ENCODE peak calls at places on chromosomes 3 and 15, in four cellular contexts. One of them, this sample, is unnamed.

GRCh38 chr15:40928975-40929729 is at the start of gene DLL4:
- DNase-seq in cardiac fibroblast: peak
- DNase-seq in lower lobe of right lung: peak
- DNase-seq in ovary: no peak
- DNase-seq in this sample: peak

GRCh38 chr15:98063311-98063710 is 102.8 kb downstream of the ARRDC4 start:
- DNase-seq in cardiac fibroblast: no peak
- DNase-seq in lower lobe of right lung: no peak
- DNase-seq in ovary: no peak
- DNase-seq in this sample: no peak

GRCh38 chr3:137692803-137693431 is 71.2 kb upstream of the SOX14 start:
- DNase-seq in cardiac fibroblast: no peak
- DNase-seq in lower lobe of right lung: no peak
- DNase-seq in ovary: no peak
- DNase-seq in this sample: no peak

GRCh38 chr3:189071452-189071851 is 100.3 kb upstream of the TPRG1 start:
- DNase-seq in cardiac fibroblast: no peak
- DNase-seq in lower lobe of right lung: no peak
- DNase-seq in ovary: no peak
- DNase-seq in this sample: no peak

GRCh38 chr3:8557298-8557697 is 55.7 kb downstream of the LMCD1 start:
- DNase-seq in cardiac fibroblast: peak
- DNase-seq in lower lobe of right lung: no peak
- DNase-seq in ovary: no peak
- DNase-seq in this sample: no peak

GRCh38 chr15:66765478-66766281 is 63.6 kb downstream of the SMAD6 start:
- DNase-seq in cardiac fibroblast: no peak
- DNase-seq in lower lobe of right lung: peak
- DNase-seq in ovary: no peak
- DNase-seq in this sample: peak

GRCh38 chr15:51132384-51133139 is 37.9 kb upstream of the TNFAIP8L3 start:
- DNase-seq in cardiac fibroblast: peak
- DNase-seq in lower lobe of right lung: no peak
- DNase-seq in ovary: peak
- DNase-seq in this sample: peak

GRCh38 chr3:126156468-126156867 is 23.9 kb downstream of the ALDH1L1 start:
- DNase-seq in cardiac fibroblast: peak
- DNase-seq in lower lobe of right lung: peak
- DNase-seq in ovary: no peak
- DNase-seq in this sample: no peak

GRCh38 chr3:124552224-124552623 is 178.0 kb upstream of the UMPS start:
- DNase-seq in cardiac fibroblast: no peak
- DNase-seq in lower lobe of right lung: no peak
- DNase-seq in ovary: no peak
- DNase-seq in this sample: no peak

GRCh38 chr15:32036972-32037371 is 6.7 kb downstream of the CHRNA7 start:
- DNase-seq in cardiac fibroblast: no peak
- DNase-seq in lower lobe of right lung: no peak
- DNase-seq in ovary: no peak
- DNase-seq in this sample: no peak

GRCh38 chr3:111809196-111809595 is 49.9 kb upstream of the PHLDB2 start:
- DNase-seq in cardiac fibroblast: peak
- DNase-seq in lower lobe of right lung: no peak
- DNase-seq in ovary: no peak
- DNase-seq in this sample: peak

GRCh38 chr3:52259448-52259847 is 13.9 kb downstream of the PPM1M start:
- DNase-seq in cardiac fibroblast: no peak
- DNase-seq in lower lobe of right lung: no peak
- DNase-seq in ovary: no peak
- DNase-seq in this sample: no peak

GRCh38 chr3:136838641-136839555 is 20.0 kb downstream of the SLC35G2 start:
- DNase-seq in cardiac fibroblast: peak
- DNase-seq in lower lobe of right lung: no peak
- DNase-seq in ovary: no peak
- DNase-seq in this sample: peak

GRCh38 chr3:15040844-15041243 is 24.3 kb downstream of the MRPS25 start:
- DNase-seq in cardiac fibroblast: peak
- DNase-seq in lower lobe of right lung: no peak
- DNase-seq in ovary: no peak
- DNase-seq in this sample: no peak

GRCh38 chr15:70488002-70488605 is 275.3 kb downstream of the UACA start:
- DNase-seq in cardiac fibroblast: peak
- DNase-seq in lower lobe of right lung: peak
- DNase-seq in ovary: peak
- DNase-seq in this sample: peak

GRCh38 chr3:5213574-5213966 is 26.1 kb downstream of the EDEM1 start:
- DNase-seq in cardiac fibroblast: no peak
- DNase-seq in lower lobe of right lung: no peak
- DNase-seq in ovary: no peak
- DNase-seq in this sample: no peak

GRCh38 chr3:171342200-171342599 is 118.0 kb downstream of the TNIK start:
- DNase-seq in cardiac fibroblast: no peak
- DNase-seq in lower lobe of right lung: no peak
- DNase-seq in ovary: no peak
- DNase-seq in this sample: no peak

GRCh38 chr15:36605626-36606263 is 26.3 kb downstream of the CDIN1 start:
- DNase-seq in cardiac fibroblast: no peak
- DNase-seq in lower lobe of right lung: no peak
- DNase-seq in ovary: no peak
- DNase-seq in this sample: no peak

GRCh38 chr3:16373270-16373785 is 108.3 kb downstream of the OXNAD1 start:
- DNase-seq in cardiac fibroblast: no peak
- DNase-seq in lower lobe of right lung: no peak
- DNase-seq in ovary: no peak
- DNase-seq in this sample: no peak

GRCh38 chr3:190097617-190098016 is 23.1 kb downstream of the P3H2 start:
- DNase-seq in cardiac fibroblast: no peak
- DNase-seq in lower lobe of right lung: no peak
- DNase-seq in ovary: no peak
- DNase-seq in this sample: no peak

GRCh38 chr3:146449076-146449475 is 20.3 kb downstream of the PLSCR2 start:
- DNase-seq in cardiac fibroblast: no peak
- DNase-seq in lower lobe of right lung: no peak
- DNase-seq in ovary: no peak
- DNase-seq in this sample: no peak

GRCh38 chr3:182843478-182843877 is 50.2 kb downstream of the ATP11B start:
- DNase-seq in cardiac fibroblast: peak
- DNase-seq in lower lobe of right lung: no peak
- DNase-seq in ovary: no peak
- DNase-seq in this sample: peak

GRCh38 chr15:49460411-49460941 is 37.4 kb downstream of the FGF7 start:
- DNase-seq in cardiac fibroblast: no peak
- DNase-seq in lower lobe of right lung: no peak
- DNase-seq in ovary: no peak
- DNase-seq in this sample: no peak

GRCh38 chr3:57279685-57280084 is 12.8 kb downstream of the ASB14 start:
- DNase-seq in cardiac fibroblast: no peak
- DNase-seq in lower lobe of right lung: no peak
- DNase-seq in ovary: no peak
- DNase-seq in this sample: no peak
- H3K4me3 ChIP-seq in cardiac fibroblast: no peak
- H3K4me3 ChIP-seq in lower lobe of right lung: no peak
- H3K4me3 ChIP-seq in ovary: no peak
- H3K4me3 ChIP-seq in this sample: no peak

DNA sequence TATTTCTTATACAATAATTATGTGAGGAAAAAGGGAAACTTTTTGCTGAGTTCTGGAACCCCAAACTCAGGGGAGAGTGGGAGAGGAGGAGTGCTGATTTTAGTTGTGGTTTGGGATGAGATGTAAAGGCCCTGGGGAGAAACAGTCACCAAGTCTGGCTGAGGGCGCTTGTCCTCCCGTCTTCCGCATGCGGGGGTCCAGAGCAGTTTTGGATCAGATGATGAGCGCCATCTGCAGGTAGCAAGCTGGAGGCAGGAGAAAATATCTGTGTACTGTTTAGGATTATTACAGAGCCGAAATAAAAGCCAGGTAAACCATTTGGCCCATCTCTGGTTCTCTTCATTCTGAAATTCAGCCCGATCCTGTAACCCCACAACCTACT is 1.6 kb upstream of the PARP14 start:
- DNase-seq in cardiac fibroblast: peak
- DNase-seq in lower lobe of right lung: peak
- DNase-seq in ovary: peak
- DNase-seq in this sample: peak
- TF ChIP-seq CTCF in cardiac fibroblast: peak
- TF ChIP-seq CTCF in lower lobe of right lung: peak
- TF ChIP-seq CTCF in ovary: peak
- TF ChIP-seq CTCF in this sample: peak

DNA sequence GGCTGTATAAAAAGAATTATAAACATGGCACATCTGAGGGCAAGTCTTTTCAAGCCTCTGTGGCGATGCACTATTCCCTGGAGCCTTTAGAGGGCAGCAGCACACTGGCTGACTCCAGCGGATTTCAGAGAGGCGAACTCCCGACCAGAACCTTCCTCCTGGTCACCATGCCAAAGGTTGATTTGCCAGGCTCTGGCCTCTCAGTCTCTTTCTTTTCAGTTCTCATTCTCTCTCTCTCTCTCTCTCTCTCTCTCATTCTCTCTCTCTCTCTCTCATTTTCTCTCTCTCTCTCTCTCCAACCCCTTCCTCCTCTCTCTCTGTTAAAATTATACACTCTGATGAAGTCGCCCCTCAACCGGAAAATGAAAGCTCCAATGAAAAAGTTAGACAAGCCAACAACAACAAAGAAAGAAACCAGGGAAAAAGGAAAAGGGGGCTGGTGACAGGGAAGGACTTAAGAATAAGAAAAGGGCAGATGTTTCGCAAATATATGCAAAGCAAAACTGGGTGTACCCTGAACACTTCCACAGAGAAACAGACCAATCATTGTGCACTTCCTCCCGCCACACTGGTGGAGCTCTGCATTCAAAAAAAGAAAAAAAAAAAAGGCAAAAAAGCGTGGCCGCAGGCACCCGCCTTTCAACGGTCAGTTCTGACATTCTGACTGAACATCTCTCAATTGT is 90.2 kb downstream of the TIGIT start:
- DNase-seq in cardiac fibroblast: peak
- DNase-seq in lower lobe of right lung: peak
- DNase-seq in ovary: peak
- DNase-seq in this sample: peak
- H3K4me3 ChIP-seq in cardiac fibroblast: peak
- H3K4me3 ChIP-seq in lower lobe of right lung: peak
- H3K4me3 ChIP-seq in ovary: peak
- H3K4me3 ChIP-seq in this sample: peak

DNA sequence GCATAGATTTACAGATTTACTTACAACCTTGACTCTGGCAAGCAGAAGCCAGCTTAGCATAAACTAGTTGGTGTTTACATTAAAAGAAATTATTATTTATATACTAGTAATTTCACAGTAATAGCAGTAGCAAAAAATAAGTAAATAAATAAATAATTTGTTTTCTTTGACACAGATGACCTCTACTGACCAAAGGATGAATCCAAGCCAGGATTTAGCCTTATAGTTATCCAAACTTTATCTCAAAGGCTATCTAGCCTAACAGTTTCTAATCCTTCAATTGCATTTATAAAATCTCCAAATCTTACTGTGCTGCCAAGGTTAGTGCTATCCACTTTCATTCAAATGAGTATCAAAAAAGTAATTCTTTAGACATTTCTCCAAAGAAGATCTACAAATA is 64.3 kb downstream of the FRMD5 start:
- DNase-seq in cardiac fibroblast: peak
- DNase-seq in lower lobe of right lung: no peak
- DNase-seq in ovary: no peak
- DNase-seq in this sample: no peak
- TF ChIP-seq CTCF in cardiac fibroblast: peak
- TF ChIP-seq CTCF in lower lobe of right lung: no peak
- TF ChIP-seq CTCF in ovary: no peak
- TF ChIP-seq CTCF in this sample: no peak

DNA sequence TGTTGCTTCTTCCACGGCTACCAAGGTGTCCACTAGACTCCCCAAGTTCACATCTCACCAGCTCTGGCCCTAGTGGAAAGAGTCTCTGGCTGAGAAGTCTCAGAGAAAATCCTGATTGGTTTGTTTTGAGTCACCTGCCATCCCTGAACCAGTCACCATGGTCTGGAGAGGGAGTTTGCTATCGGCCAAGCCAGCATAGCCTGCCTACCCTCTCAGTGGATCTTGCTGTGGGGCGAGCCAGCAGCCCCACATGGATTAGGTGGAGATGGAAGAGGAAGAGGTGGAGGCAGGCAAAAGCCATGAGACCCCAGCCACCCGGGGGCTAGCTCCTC is 48.1 kb upstream of the FLNB start:
- DNase-seq in cardiac fibroblast: no peak
- DNase-seq in lower lobe of right lung: no peak
- DNase-seq in ovary: no peak
- DNase-seq in this sample: no peak
- H3K4me3 ChIP-seq in cardiac fibroblast: no peak
- H3K4me3 ChIP-seq in lower lobe of right lung: no peak
- H3K4me3 ChIP-seq in ovary: no peak
- H3K4me3 ChIP-seq in this sample: no peak

GRCh38 chr3:98651766-98652077 is 58.3 kb upstream of the CPOX start:
- DNase-seq in cardiac fibroblast: no peak
- DNase-seq in lower lobe of right lung: no peak
- DNase-seq in ovary: no peak
- DNase-seq in this sample: no peak

GRCh38 chr3:98662699-98663098 is 69.3 kb upstream of the CPOX start:
- DNase-seq in cardiac fibroblast: no peak
- DNase-seq in lower lobe of right lung: no peak
- DNase-seq in ovary: no peak
- DNase-seq in this sample: no peak

GRCh38 chr3:98655666-98656065 is 62.3 kb upstream of the CPOX start:
- DNase-seq in cardiac fibroblast: peak
- DNase-seq in lower lobe of right lung: no peak
- DNase-seq in ovary: no peak
- DNase-seq in this sample: peak

GRCh38 chr3:98657429-98657828 is 64.0 kb upstream of the CPOX start:
- DNase-seq in cardiac fibroblast: peak
- DNase-seq in lower lobe of right lung: peak
- DNase-seq in ovary: no peak
- DNase-seq in this sample: no peak
- TF ChIP-seq CTCF in cardiac fibroblast: no peak
- TF ChIP-seq CTCF in lower lobe of right lung: peak
- TF ChIP-seq CTCF in ovary: no peak
- TF ChIP-seq CTCF in this sample: peak

This sample was measured in astrocyte of the spinal cord.